ENCODE peak calls at places on chromosomes 16 and 17, in seven cellular contexts. U is CD8-positive, alpha-beta memory T cell; G is posterior cingulate gyrus; Z is stimulated activated naive CD8-positive, alpha-beta T cell treated with anti-CD3 and anti-CD28 coated beads, Interleukin-15, Interleukin-2, amounts not matched to agents 100 U/mL and 50 U/mL, for 24 hours; K is naive thymus-derived CD8-positive, alpha-beta T cell; W is astrocyte of the spinal cord; D is ascending aorta. J is an unnamed sample.
A peak's percentile ranks its signal among the peaks of the same experiment; 100 is the strongest.

GRCh38 chr16:69131167-69131748 is 1.1 kb downstream of the CHTF8 start:
- DNase-seq in D (no peak), G (no peak), U (no peak), K (no peak), Z (peak; percentile 11), W (peak; percentile 30), J (no peak)

GRCh38 chr17:35486920-35487727 is 38.6 kb upstream of the SLFN13 start:
- DNase-seq in G (no peak), W (peak; percentile 46), K (peak; percentile 69), D (peak; percentile 71), Z (peak; percentile 89), U (peak; percentile 55), J (peak; percentile 64)

GRCh38 chr17:46848534-46848933 is 2.8 kb upstream of the WNT9B start:
- DNase-seq in U (no peak), W (no peak), K (no peak), G (no peak), D (no peak), Z (no peak), J (no peak)

GRCh38 chr17:14760719-14761425 is 460.0 kb downstream of the HS3ST3B1 start:
- DNase-seq in K (no peak), Z (no peak), G (no peak), D (no peak), W (no peak), U (no peak), J (no peak)

GRCh38 chr17:15883617-15884111 is 61.3 kb upstream of the ADORA2B start:
- DNase-seq in W (peak; percentile 85), Z (no peak), D (no peak), K (no peak), G (no peak), U (no peak), J (peak; percentile 75)

GRCh38 chr17:11418367-11418766 is 177.4 kb downstream of the SHISA6 start:
- DNase-seq in Z (no peak), G (no peak), W (no peak), U (no peak), K (no peak), D (no peak), J (no peak)

GRCh38 chr16:3183445-3184139 is 4.4 kb upstream of the OR1F1 start:
- DNase-seq in K (no peak), Z (no peak), G (peak; percentile 37), D (no peak), W (no peak), U (no peak), J (no peak)

GRCh38 chr16:54843424-54843750 is 87.3 kb upstream of the IRX5 start:
- DNase-seq in G (no peak), D (no peak), K (no peak), Z (no peak), W (no peak), U (no peak), J (no peak)

GRCh38 chr17:3935140-3935542 is 18.9 kb upstream of the P2RX1 start:
- DNase-seq in D (no peak), Z (peak; percentile 39), W (peak; percentile 76), U (no peak), G (no peak), K (peak; percentile 44), J (peak; percentile 78)

GRCh38 chr16:9597967-9598730 is 506.7 kb downstream of the HAPSTR1 start:
- DNase-seq in Z (no peak), U (no peak), D (no peak), K (no peak), G (no peak), W (no peak), J (no peak)

J was measured in CD14-positive monocyte.